ENCODE peak calls at places on chromosomes 13 and 19, in seven cellular contexts. Q, R, W, Y, Z, E and H are unnamed samples. For H3K36me3, the result is how much of the 10 kb centered on the place peaks cover.

GRCh38 chr19:35767288-35768081 is 7.9 kb upstream of the ARHGAP33 start:
- DNase-seq in W (no peak), Z (no peak), E (peak), Y (no peak), Q (peak), R (no peak), H (no peak)

GRCh38 chr19:41546386-41546789 is 29.6 kb upstream of the CEACAM21 start:
- DNase-seq in W (no peak), R (no peak), E (no peak), Y (no peak), Z (no peak), Q (no peak), H (peak)

GRCh38 chr19:10677796-10678195 is 23.4 kb upstream of the QTRT1 start:
- DNase-seq in W (peak), E (peak), Y (no peak), Z (no peak), R (no peak), Q (no peak), H (no peak)

GRCh38 chr13:99980201-99981114 is 1.1 kb upstream of the ZIC2 start:
- DNase-seq in W (peak), Z (peak), R (no peak), Y (no peak), E (peak), Q (peak), H (no peak)

GRCh38 chr19:9956956-9957355 is 20.6 kb upstream of the OLFM2 start:
- DNase-seq in W (no peak), E (no peak), Y (no peak), R (no peak), Q (no peak), Z (no peak), H (no peak)

GRCh38 chr13:43146400-43146799 is 123.0 kb downstream of the DNAJC15 start:
- DNase-seq in W (no peak), Y (no peak), Z (no peak), E (no peak), Q (no peak), R (no peak), H (no peak)

GRCh38 chr19:10473192-10473591 is 30.0 kb downstream of the KEAP1 start:
- DNase-seq in Y (no peak), E (peak), W (no peak), Q (no peak), Z (no peak), R (no peak), H (no peak)

GRCh38 chr19:1457892-1458291 is 8.0 kb downstream of the APC2 start:
- DNase-seq in E (no peak), Q (no peak), R (no peak), Z (no peak), W (no peak), Y (no peak), H (no peak)

GRCh38 chr13:40094056-40094455 is 438.6 kb downstream of the COG6 start:
- DNase-seq in Y (no peak), R (no peak), Q (no peak), E (no peak), W (no peak), Z (no peak), H (no peak)

GRCh38 chr19:51365211-51366049 is 758 bp downstream of the ETFB start:
- DNase-seq in Z (peak), E (peak), Q (peak), R (peak), W (peak), Y (peak), H (peak)

GRCh38 chr13:48504606-48505369 is 28.1 kb downstream of the RCBTB2 start:
- DNase-seq in Z (no peak), R (no peak), W (no peak), Q (no peak), Y (no peak), E (no peak), H (no peak)

GRCh38 chr19:8302357-8302691 is 5.8 kb downstream of the CD320 start:
- DNase-seq in Q (peak), Z (peak), Y (peak), R (peak), E (no peak), W (peak), H (peak)

GRCh38 chr13:80342541-80343371 is 1.8 kb upstream of the SPRY2 start:
- DNase-seq in Q (peak), W (peak), R (peak), Y (peak), Z (peak), E (peak), H (peak)

GRCh38 chr13:108322206-108322824 is 52.8 kb downstream of the TNFSF13B start:
- DNase-seq in Y (no peak), E (no peak), Z (no peak), Q (no peak), R (no peak), W (no peak), H (no peak)

DNA sequence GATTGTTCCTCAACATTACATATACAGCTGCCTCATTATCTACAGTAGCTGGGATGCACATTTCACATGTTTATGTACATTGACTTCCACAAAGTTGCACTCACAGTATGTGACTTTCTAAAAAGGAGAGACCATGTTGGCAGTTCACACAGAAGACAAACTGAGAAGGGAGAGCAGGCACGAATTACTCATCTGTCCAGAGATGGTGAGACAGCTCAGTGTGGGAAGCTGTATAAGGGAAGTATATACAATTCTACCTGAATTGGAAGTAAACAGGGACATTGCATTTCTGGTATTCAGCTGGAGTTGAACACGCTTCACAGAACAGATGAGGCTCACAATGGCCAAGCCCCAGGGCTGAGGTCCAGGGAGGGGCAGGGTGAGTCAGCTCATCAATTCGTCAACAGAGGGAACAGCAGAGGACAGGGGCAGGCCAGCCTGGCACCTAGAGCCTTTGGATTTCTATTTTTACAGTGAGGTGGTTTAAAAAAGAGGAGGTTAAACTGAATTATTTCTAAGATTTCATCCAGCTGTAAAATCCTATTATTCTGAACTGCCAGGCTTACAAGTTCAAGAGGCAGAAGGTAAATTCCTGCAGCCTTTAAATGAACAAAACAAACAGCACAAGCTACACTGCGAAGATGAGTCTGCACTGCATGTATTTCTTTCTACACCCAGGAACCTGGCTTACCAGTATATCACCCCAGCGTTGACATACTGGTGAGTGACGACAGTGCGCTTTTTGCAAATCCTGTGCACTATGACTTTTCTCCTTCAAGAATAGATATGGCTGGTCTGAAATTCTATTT is 9.8 kb downstream of the PARP4 start:
- DNase-seq in Q (no peak), E (no peak), W (peak), Y (no peak), R (peak), Z (no peak), H (no peak)
- H3K36me3 ChIP-seq in Q (under half), E (under half), W (under half), Y (under half), R (under half), Z (under half), H (under half)

DNA sequence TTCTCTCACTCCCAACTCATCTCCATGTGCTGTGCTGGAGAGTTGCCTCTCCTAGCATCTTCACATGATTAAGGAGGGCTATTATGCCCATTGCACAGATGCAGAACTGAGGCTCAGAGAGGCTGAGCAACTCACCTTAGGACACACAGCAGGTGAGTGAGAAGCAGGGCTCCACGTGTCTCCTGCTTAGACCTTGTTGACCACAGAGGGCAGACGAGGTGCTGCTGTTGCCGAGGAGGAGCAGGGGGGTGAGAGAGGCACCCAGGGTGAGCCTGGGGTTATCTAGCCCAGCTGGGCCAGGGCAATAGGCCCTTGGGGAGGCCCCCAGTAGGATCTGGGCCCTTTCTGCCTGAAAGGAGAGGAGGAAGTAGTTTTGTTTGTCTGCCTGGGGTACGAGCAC is 2.4 kb upstream of the HSH2D start:
- DNase-seq in W (no peak), R (no peak), E (no peak), Z (no peak), Q (no peak), Y (no peak), H (no peak)
- TF ChIP-seq POLR2A in W (no peak), R (no peak), E (no peak), Z (no peak), Q (no peak), Y (no peak), H (no peak)

DNA sequence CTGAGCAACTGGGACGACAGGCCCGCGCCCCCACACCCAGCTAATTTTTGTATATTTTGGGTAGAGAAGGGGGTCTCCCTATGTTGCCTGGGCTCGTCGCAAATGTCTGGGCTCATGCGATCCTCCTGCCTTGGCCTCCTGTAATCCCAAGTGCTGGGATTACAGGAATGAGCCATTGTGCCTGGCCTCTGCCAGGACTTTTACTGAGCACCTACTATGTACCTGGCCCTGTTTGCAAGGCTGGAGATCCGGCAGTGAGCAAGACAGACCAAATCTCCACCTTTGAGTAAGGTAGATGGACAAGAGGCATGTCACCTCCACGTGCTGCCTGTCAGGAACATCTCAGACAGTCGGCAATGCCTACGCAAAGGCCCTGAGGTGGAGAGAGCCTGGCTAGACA is 6.9 kb downstream of the FKBP8 start:
- DNase-seq in E (no peak), Z (no peak), Y (no peak), Q (no peak), W (no peak), R (no peak), H (no peak)
- H3K36me3 ChIP-seq in E (under half), Z (under half), Y (under half), Q (under half), W (half or more), R (half or more), H (under half)

GRCh38 chr19:57712222-57712621 is 3.2 kb upstream of the ZNF154 start:
- DNase-seq in Y (no peak), R (no peak), W (no peak), Q (no peak), E (no peak), Z (no peak), H (no peak)

GRCh38 chr19:57706346-57706745 is 2.7 kb downstream of the ZNF154 start:
- DNase-seq in Y (no peak), Z (no peak), E (no peak), Q (no peak), W (no peak), R (no peak), H (no peak)

GRCh38 chr19:57709616-57710015 is 612 bp upstream of the ZNF154 start:
- DNase-seq in Q (no peak), R (no peak), Y (no peak), W (no peak), Z (no peak), E (no peak), H (no peak)

DNA sequence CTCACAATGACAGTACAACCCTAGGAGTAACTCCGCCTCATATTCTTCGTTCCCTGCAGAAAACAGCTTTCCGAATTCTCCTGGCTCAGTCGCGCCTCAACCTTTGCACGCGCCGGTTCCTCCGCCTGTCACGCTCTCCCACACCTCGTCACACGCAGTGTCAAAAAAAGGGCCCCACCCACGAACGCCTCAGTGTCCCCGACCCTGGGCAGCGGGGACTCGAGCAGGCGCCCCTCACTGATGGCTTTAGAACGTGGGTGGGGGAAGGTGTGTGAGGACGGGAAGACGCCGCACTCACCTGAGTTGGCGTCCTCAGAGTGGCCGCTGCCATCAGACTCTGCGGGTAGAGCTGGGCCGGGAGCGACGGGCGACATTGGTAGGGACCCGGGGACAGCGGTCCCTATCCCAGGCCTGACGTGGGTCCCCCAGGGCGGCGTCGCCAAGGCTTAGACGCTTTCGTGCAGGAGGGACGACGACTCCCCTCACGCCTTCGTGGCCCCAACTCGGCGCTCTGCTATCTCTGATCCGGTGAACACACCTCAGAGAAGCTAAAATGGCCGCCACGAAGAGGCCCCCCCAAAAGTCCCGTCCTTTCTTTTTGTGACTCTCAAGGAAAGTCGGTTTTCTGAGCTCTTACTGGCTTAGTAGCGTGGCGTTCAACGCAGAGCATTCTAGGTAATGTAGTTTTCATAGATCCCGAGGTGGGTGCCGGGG is at the start of gene ZNF154:
- DNase-seq in E (peak), Y (no peak), Z (no peak), Q (no peak), W (no peak), R (peak), H (peak)
- TF ChIP-seq POLR2A in E (no peak), Y (no peak), Z (no peak), Q (no peak), W (no peak), R (no peak), H (no peak)

GRCh38 chr19:6819323-6819722 is 46.8 kb downstream of the VAV1 start:
- DNase-seq in W (no peak), E (no peak), Q (no peak), Z (no peak), Y (no peak), R (no peak), H (no peak)
- H3K36me3 ChIP-seq in W (under half), E (under half), Q (under half), Z (under half), Y (under half), R (under half), H (under half)

DNA sequence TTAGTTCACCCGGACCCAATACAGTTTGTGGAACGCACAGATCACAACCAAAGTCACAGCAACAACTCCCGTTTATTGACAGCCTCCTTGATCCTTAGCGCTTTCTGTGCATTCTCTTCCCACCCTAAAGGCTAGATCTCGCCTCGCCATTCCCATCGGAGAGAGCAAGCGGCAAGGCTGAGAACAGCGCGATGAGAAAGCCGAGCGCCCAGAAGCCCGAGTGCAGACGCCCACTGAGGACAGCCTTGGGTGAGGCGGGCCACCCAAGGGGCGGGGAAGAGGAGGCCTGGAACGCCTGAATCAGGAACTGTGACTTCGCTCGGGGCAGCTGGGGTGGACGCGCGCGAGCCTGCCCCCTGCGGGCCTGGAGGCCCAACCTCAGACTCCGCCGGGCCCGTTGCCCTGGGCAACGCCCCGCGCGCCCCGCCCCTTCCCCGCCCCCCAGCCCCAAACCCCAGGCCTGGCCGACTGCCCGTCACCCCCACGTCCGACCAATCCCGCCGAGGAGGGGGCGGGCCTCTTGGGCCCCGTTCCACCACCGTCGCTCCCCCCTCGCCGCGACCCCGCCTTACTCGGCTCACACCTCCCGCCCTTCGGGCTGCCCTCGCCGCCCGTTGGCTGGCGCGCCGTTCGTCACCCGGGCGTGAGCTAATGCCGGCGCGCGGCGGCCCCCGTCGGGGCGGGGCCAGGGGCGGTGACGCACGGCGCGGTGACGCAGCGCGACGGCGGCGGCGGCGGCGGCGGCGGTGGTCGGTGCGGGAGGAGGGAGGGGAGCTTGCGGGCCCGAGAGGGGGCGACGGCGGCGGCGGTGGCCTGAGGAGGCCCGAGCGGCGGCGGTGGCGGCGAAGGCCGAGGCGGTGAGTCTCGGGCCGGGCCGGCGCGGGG is at the start of gene SAMD4B:
- DNase-seq in W (peak), Z (peak), Q (peak), Y (peak), R (peak), E (peak), H (peak)
- TF ChIP-seq POLR2A in W (peak), Z (peak), Q (peak), Y (peak), R (peak), E (peak), H (peak)

DNA sequence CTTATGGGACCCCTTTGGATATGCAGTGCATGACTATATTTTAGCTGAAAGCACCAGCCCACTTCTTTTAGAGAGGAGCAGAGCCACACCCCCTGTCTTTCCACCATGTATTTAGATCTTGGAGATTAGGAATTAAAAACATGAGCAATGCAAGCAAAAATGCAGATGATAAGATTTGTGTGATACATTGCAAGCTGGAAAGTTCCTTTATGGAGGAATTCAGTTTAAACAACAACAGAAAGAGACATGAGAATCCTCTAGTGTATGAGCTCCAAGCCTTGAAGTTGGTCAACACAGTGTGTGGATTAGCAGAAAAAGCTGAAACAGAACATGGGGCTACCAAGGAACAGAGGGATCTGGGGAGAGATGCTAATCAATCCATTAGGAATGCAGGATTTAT is 529.8 kb upstream of the NBEA start:
- DNase-seq in W (no peak), Y (no peak), E (no peak), R (no peak), Z (no peak), Q (no peak), H (no peak)
- H3K36me3 ChIP-seq in W (under half), Y (under half), E (under half), R (under half), Z (under half), Q (under half), H (under half)

GRCh38 chr19:52599241-52599640 is 29.2 kb downstream of the ZNF701 start:
- DNase-seq in Y (no peak), W (no peak), Q (no peak), Z (no peak), E (no peak), R (no peak), H (no peak)

GRCh38 chr19:52600639-52601024 is 30.5 kb downstream of the ZNF701 start:
- DNase-seq in Y (no peak), W (peak), E (no peak), Z (no peak), Q (no peak), R (peak), H (peak)

GRCh38 chr19:52603558-52604207 is 33.6 kb downstream of the ZNF701 start:
- DNase-seq in Z (no peak), Y (no peak), R (no peak), Q (no peak), W (no peak), E (no peak), H (no peak)

GRCh38 chr19:52602931-52603330 is 32.8 kb downstream of the ZNF701 start:
- DNase-seq in W (no peak), R (no peak), Y (no peak), E (no peak), Z (no peak), Q (no peak), H (no peak)

GRCh38 chr19:52601025-52601973 is 31.2 kb downstream of the ZNF701 start:
- DNase-seq in W (peak), Z (peak), Q (peak), E (peak), R (peak), Y (peak), H (peak)
- TF ChIP-seq POLR2A in W (no peak), Z (peak), Q (peak), E (peak), R (no peak), Y (peak), H (peak)

GRCh38 chr13:110173247-110173818 is 133.6 kb downstream of the COL4A1 start:
- DNase-seq in Z (no peak), W (no peak), R (no peak), Q (no peak), E (no peak), Y (no peak), H (no peak)
- H3K36me3 ChIP-seq in Z (under half), W (half or more), R (half or more), Q (under half), E (under half), Y (under half), H (half or more)

DNA sequence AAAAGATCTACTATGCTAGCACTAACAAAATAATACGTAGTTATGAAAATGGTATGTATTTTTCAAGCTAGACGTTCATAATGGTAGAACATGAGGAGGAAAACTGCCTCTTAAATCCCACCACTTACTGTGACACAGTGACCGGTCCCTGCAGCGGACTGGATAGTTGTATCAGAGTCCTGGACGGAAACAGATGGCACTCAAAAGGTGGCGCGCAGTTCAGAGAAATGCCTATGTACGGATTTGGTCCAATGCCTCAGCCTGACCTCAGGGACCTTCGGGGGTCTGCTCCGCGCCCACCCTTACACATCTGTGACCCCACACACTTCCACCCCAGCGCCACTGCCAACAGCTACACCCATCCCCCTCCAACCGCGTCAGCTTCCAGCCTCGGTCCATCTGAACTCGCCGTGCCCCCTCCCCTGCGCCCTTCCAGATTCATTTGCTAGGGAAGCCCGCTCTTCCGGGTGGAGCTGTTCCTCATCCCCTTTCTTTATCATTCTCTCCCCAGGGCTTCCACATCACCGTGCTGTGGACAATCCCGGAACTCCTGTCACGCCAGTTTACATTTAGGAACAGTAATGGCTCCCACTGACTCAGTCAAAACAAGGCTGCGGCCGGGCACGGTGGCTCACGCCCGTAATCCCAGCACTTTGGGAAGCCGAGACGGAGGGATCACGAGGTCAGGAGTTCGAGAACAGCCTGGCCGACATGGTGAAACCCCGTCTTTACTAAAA is 794 bp upstream of the LENG8 start:
- DNase-seq in Z (peak), Q (peak), R (peak), W (no peak), E (peak), Y (peak), H (peak)
- TF ChIP-seq POLR2A in Z (no peak), Q (no peak), R (no peak), W (no peak), E (no peak), Y (no peak), H (no peak)